ENCODE peak calls at places on chromosomes 5 and 9, in five cellular contexts. One of them, this sample, is unnamed.

GRCh38 chr9:4572184-4572826 is 82.0 kb downstream of the SLC1A1 start:
- DNase-seq in substantia nigra: no peak
- DNase-seq in iPS DF 6.9: no peak
- DNase-seq in HT-29: no peak
- DNase-seq in SK-N-DZ: no peak
- DNase-seq in this sample: no peak

GRCh38 chr9:120710110-120710981 is 3.9 kb downstream of the MEGF9 start:
- DNase-seq in iPS DF 6.9: no peak
- DNase-seq in HT-29: no peak
- DNase-seq in SK-N-DZ: no peak
- DNase-seq in substantia nigra: peak; percentile 18
- DNase-seq in this sample: no peak

GRCh38 chr9:100714372-100715099 is 136.7 kb downstream of the CAVIN4 start:
- DNase-seq in substantia nigra: peak; percentile 72
- DNase-seq in iPS DF 6.9: peak; percentile 39
- DNase-seq in SK-N-DZ: peak; percentile 77
- DNase-seq in HT-29: peak; percentile 86
- DNase-seq in this sample: peak; percentile 78

GRCh38 chr5:76606665-76607064 is 16.5 kb downstream of the F2RL2 start:
- DNase-seq in iPS DF 6.9: no peak
- DNase-seq in SK-N-DZ: no peak
- DNase-seq in substantia nigra: no peak
- DNase-seq in HT-29: no peak
- DNase-seq in this sample: no peak

GRCh38 chr5:178333821-178334481 is 101.3 kb upstream of the PHYKPL start:
- DNase-seq in iPS DF 6.9: no peak
- DNase-seq in substantia nigra: no peak
- DNase-seq in HT-29: no peak
- DNase-seq in SK-N-DZ: no peak
- DNase-seq in this sample: no peak

GRCh38 chr9:36214571-36214970 is 23.9 kb downstream of the CLTA start:
- DNase-seq in substantia nigra: no peak
- DNase-seq in SK-N-DZ: no peak
- DNase-seq in iPS DF 6.9: no peak
- DNase-seq in HT-29: no peak
- DNase-seq in this sample: no peak

GRCh38 chr5:135236951-135237791 is 161.9 kb downstream of the MACROH2A1 start:
- DNase-seq in SK-N-DZ: no peak
- DNase-seq in HT-29: no peak
- DNase-seq in substantia nigra: no peak
- DNase-seq in iPS DF 6.9: no peak
- DNase-seq in this sample: peak; percentile 15

GRCh38 chr9:114799441-114799840 is 6.4 kb downstream of the TNFSF15 start:
- DNase-seq in iPS DF 6.9: no peak
- DNase-seq in substantia nigra: no peak
- DNase-seq in SK-N-DZ: no peak
- DNase-seq in HT-29: peak; percentile 39
- DNase-seq in this sample: no peak

GRCh38 chr9:116327702-116328440 is 174.3 kb downstream of the PAPPA start:
- DNase-seq in iPS DF 6.9: no peak
- DNase-seq in HT-29: no peak
- DNase-seq in substantia nigra: no peak
- DNase-seq in SK-N-DZ: no peak
- DNase-seq in this sample: no peak

GRCh38 chr9:98997580-98997979 is 53.9 kb downstream of the COL15A1 start:
- DNase-seq in substantia nigra: no peak
- DNase-seq in SK-N-DZ: no peak
- DNase-seq in iPS DF 6.9: no peak
- DNase-seq in HT-29: no peak
- DNase-seq in this sample: no peak

GRCh38 chr5:3167473-3167872 is 416.0 kb upstream of the IRX2 start:
- DNase-seq in substantia nigra: no peak
- DNase-seq in iPS DF 6.9: no peak
- DNase-seq in HT-29: no peak
- DNase-seq in SK-N-DZ: no peak
- DNase-seq in this sample: no peak